ENCODE peak calls at places on chromosome 17, in eight cellular contexts. B is heart right ventricle; U is esophagus muscularis mucosa; A is spleen; E is A549; N is CD8-positive, alpha-beta T cell; J is AG04450; G is WERI-Rb-1. F is an unnamed sample.

GRCh38 chr17:47004906-47005305 is 25.9 kb upstream of the RPRML start:
- DNase-seq in E (no peak), U (no peak), G (no peak), A (no peak), B (no peak), N (no peak), J (no peak), F (no peak)

GRCh38 chr17:10879110-10879509 is 41.2 kb upstream of the PIRT start:
- DNase-seq in J (no peak), E (no peak), N (no peak), G (peak), A (no peak), U (no peak), B (no peak), F (no peak)

GRCh38 chr17:5203908-5204294 is 12.2 kb upstream of the ZNF594 start:
- DNase-seq in J (peak), A (no peak), E (no peak), G (no peak), B (no peak), N (no peak), U (no peak), F (peak)

GRCh38 chr17:17200831-17201230 is 5.3 kb downstream of the PLD6 start:
- DNase-seq in A (no peak), N (no peak), U (no peak), B (no peak), G (no peak), E (no peak), J (no peak), F (no peak)

GRCh38 chr17:83195330-83196087 is 116.1 kb downstream of the METRNL start:
- DNase-seq in E (no peak), U (no peak), J (no peak), G (no peak), N (no peak), A (peak), B (no peak), F (no peak)

GRCh38 chr17:33125552-33125950 is 133.9 kb downstream of the SPACA3 start:
- DNase-seq in A (no peak), N (no peak), E (no peak), G (no peak), U (no peak), J (no peak), B (no peak), F (no peak)

GRCh38 chr17:39763046-39763800 is 25.5 kb downstream of the GRB7 start:
- DNase-seq in U (no peak), G (no peak), J (no peak), B (no peak), E (no peak), N (no peak), A (no peak), F (no peak)

GRCh38 chr17:47946929-47947397 is 5.6 kb downstream of the PNPO start:
- DNase-seq in B (peak), U (no peak), E (peak), A (no peak), N (peak), J (no peak), G (peak), F (peak)

GRCh38 chr17:75557075-75557851 is 30.3 kb upstream of the MYO15B start:
- DNase-seq in J (no peak), N (no peak), B (no peak), U (no peak), A (no peak), E (peak), G (peak), F (peak)

DNA sequence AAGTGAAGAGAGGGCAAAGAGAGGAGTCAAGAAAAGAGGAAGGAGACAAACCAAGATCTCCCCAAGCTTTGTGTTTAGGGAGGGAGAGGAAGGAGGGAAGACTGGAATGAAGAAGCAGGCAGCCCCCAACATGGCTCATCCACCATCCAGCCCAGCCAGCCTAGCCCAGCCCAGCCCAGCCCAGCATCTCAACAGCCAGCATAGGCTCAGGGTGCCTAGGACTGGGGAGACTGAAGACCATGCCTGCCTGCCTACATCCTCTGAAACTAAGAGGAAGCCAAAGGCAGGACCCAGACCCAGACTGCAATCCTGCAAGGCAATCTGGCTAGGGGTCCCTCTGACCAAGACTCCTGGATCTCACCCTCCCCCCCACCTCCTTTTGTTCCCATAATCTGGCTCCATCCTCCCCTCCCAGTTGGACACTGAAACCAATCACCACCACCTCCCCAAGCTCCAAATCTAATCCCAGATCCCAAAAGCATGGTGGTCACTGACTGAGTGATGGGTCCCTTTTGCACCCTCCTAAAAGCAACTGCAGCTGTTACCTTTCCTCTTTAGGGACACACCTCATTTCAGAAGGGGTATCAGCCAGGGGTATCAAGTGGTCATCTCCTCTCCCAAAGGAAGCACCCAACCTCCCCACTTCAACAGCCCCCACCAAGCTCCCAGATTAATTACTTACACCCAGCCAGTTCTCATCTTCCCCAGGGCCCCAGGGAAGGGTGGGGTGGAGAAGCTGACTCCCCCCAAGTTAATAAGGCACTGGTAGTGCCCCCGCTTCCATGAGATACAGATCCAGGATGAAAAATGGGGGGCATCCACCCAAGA is 1.2 kb downstream of the HDAC5 start:
- DNase-seq in U (no peak), B (no peak), J (no peak), G (no peak), E (no peak), A (no peak), N (no peak), F (no peak)
- H3K4me3 ChIP-seq in U (peak), B (peak), J (peak), G (peak), E (peak), A (peak), N (peak), F (peak)

GRCh38 chr17:64509179-64509578 is 2.4 kb downstream of the CEP95 start:
- DNase-seq in E (no peak), U (no peak), G (peak), B (no peak), J (no peak), N (no peak), A (no peak), F (no peak)

GRCh38 chr17:64506576-64507417 is at the start of gene CEP95:
- DNase-seq in J (peak), E (no peak), G (peak), B (peak), U (peak), N (peak), A (peak), F (peak)

GRCh38 chr17:64506201-64506575 is at the start of gene DDX5:
- DNase-seq in N (peak), G (peak), B (peak), A (peak), J (peak), E (peak), U (peak), F (peak)

GRCh38 chr17:64508683-64509082 is 1.9 kb downstream of the CEP95 start:
- DNase-seq in N (no peak), B (no peak), G (no peak), A (no peak), U (no peak), E (no peak), J (no peak), F (no peak)

GRCh38 chr17:64507418-64507766 is 615 bp downstream of the CEP95 start:
- DNase-seq in N (no peak), J (no peak), B (peak), U (no peak), E (peak), A (no peak), G (peak), F (peak)
- TF ChIP-seq CTCF in N (peak), J (peak), B (peak), U (peak), E (peak), A (peak), G (peak), F (peak)

GRCh38 chr17:7915611-7916382 is at the start of gene RNF227:
- DNase-seq in J (peak), N (peak), E (peak), G (peak), B (peak), U (peak), A (peak), F (peak)

GRCh38 chr17:7912927-7913524 is 3.1 kb downstream of the RNF227 start:
- DNase-seq in J (peak), A (no peak), B (peak), U (no peak), N (peak), G (peak), E (peak), F (peak)

GRCh38 chr17:7914771-7915610 is 1.1 kb downstream of the RNF227 start:
- DNase-seq in U (no peak), A (no peak), E (peak), J (no peak), B (peak), G (no peak), N (no peak), F (peak)

GRCh38 chr17:7916383-7916677 is 241 bp upstream of the RNF227 start:
- DNase-seq in J (no peak), A (no peak), B (no peak), G (no peak), N (no peak), U (no peak), E (no peak), F (no peak)

DNA sequence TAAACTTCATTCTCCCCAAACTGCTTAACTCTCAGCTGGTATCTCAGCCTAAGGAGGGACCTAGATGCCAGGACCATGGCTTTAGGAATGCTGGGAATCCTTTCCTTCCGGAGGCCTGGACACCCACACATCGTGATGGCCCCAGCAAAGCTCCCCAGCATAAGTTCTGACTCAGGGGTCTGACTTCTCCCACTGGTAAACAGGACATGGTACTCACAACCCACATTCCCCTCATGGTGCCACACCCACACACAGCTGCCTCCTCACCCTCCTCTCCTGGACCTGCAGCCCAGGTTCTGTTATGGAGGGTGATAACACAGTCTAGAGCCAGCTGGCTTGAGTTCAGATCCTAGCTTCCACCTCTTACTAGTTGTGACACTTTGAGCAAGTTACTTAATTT is 710 bp upstream of the RNF227 start:
- DNase-seq in G (no peak), N (no peak), J (no peak), E (no peak), B (no peak), U (no peak), A (no peak), F (peak)
- H3K27ac ChIP-seq in G (no peak), N (no peak), J (peak), E (no peak), B (peak), U (peak), A (no peak), F (no peak)

DNA sequence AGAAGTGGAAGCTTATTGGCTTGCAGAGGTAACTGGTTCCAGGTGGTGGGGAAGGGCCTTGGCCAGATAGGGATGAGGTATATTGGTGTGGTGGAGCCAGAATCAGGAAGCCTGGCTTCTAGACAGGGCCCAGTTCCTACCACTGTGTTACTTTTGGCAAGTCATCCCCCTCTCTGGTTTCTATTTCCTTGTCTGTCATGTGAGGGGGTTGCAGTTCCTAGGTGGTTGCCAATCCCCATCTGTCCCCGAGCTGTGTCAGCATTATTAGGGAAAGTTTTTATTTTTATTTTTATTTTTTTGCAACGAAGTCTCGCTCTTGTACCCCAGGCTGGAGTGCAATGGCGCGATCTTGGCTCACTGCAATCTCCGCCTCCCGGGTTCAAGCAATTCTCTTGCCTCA is 3.0 kb downstream of the SMCR8 start:
- DNase-seq in G (no peak), B (no peak), A (peak), U (no peak), J (no peak), N (no peak), E (no peak), F (no peak)
- H3K4me3 ChIP-seq in G (no peak), B (peak), A (no peak), U (no peak), J (peak), N (no peak), E (no peak), F (no peak)

F was measured in brain microvascular endothelial cell.